ENCODE peak calls at places on chromosomes 5 and 9, in four cellular contexts. S, H, Y and E are unnamed samples.

GRCh38 chr5:87361031-87361443 is 51.7 kb downstream of the CCNH start:
- DNase-seq in H (no peak), S (no peak), Y (no peak), E (no peak)

GRCh38 chr9:99873531-99873930 is 32.9 kb upstream of the STX17 start:
- DNase-seq in Y (no peak), S (no peak), H (no peak), E (no peak)

GRCh38 chr5:18037718-18038117 is 403.5 kb downstream of the TAF11L14 start:
- DNase-seq in Y (no peak), H (no peak), S (no peak), E (no peak)

GRCh38 chr5:6328173-6328572 is 50.2 kb downstream of the MED10 start:
- DNase-seq in Y (no peak), S (no peak), H (peak), E (no peak)

GRCh38 chr9:113548221-113549041 is 84.9 kb downstream of the RGS3 start:
- DNase-seq in H (peak), S (no peak), Y (peak), E (peak)

GRCh38 chr9:127313042-127313560 is 48.5 kb downstream of the GARNL3 start:
- DNase-seq in H (no peak), S (no peak), Y (no peak), E (no peak)

GRCh38 chr9:93672622-93673270 is 96.4 kb downstream of the PHF2 start:
- DNase-seq in Y (no peak), S (peak), H (no peak), E (no peak)

GRCh38 chr5:116454417-116454927 is 120.2 kb downstream of the SEMA6A start:
- DNase-seq in Y (no peak), H (no peak), S (no peak), E (no peak)

GRCh38 chr5:106649031-106649430 is 1021.7 kb downstream of the EFNA5 start:
- DNase-seq in S (no peak), H (no peak), Y (no peak), E (no peak)

GRCh38 chr5:9905661-9906060 is 275.5 kb upstream of the TAS2R1 start:
- DNase-seq in S (no peak), Y (no peak), H (no peak), E (no peak)

GRCh38 chr5:110258460-110258859 is 468.0 kb downstream of the TMEM232 start:
- DNase-seq in S (no peak), Y (no peak), H (no peak), E (no peak)

GRCh38 chr9:8331507-8331906 is 531.9 kb upstream of the DMAC1 start:
- DNase-seq in Y (no peak), S (no peak), H (no peak), E (no peak)

GRCh38 chr5:79535477-79536192 is 21.7 kb upstream of the HOMER1 start:
- DNase-seq in H (no peak), S (no peak), Y (no peak), E (no peak)

GRCh38 chr5:146825033-146825432 is 53.5 kb downstream of the PPP2R2B start:
- DNase-seq in H (peak), Y (no peak), S (no peak), E (no peak)

GRCh38 chr5:153941265-153941664 is 97.4 kb downstream of the FAM114A2 start:
- DNase-seq in Y (no peak), H (no peak), S (no peak), E (no peak)

GRCh38 chr5:10761842-10762165 is 770 bp upstream of the DAP start:
- DNase-seq in S (no peak), H (no peak), Y (no peak), E (no peak)

GRCh38 chr9:94779101-94779500 is 52.6 kb downstream of the AOPEP start:
- DNase-seq in H (no peak), Y (no peak), S (no peak), E (no peak)

GRCh38 chr5:42360061-42360460 is 63.2 kb upstream of the GHR start:
- DNase-seq in Y (no peak), H (no peak), S (no peak), E (no peak)

GRCh38 chr9:88258587-88258986 is 120.3 kb upstream of the SPATA31C2 start:
- DNase-seq in S (no peak), H (no peak), Y (no peak), E (no peak)